ENCODE peak calls at places on chromosomes 3 and 15, in nine cellular contexts. Q is GM20000, J is HT1080, K is A549, A is LoVo, O is epithelial cell of proximal tubule, H is NCI-H460, I is right cardiac atrium, G is amniotic stem cell. C is an unnamed sample.

GRCh38 chr3:141909408-141909807 is 33.0 kb downstream of the ATP1B3 start:
- DNase-seq in G (no peak), O (no peak), I (no peak), J (no peak), Q (no peak), K (no peak), A (no peak), H (no peak), C (no peak)

GRCh38 chr3:177597325-177598109 is 400.2 kb upstream of the TBL1XR1 start:
- DNase-seq in A (no peak), G (no peak), J (peak), K (no peak), I (peak), O (peak), H (no peak), Q (peak), C (peak)

GRCh38 chr15:101723874-101724674 is at the start of gene TARS3:
- DNase-seq in I (peak), Q (peak), A (peak), J (peak), G (peak), H (peak), O (no peak), K (peak), C (no peak)

GRCh38 chr3:184486614-184487013 is 75.0 kb upstream of the EPHB3 start:
- DNase-seq in K (no peak), A (no peak), H (no peak), I (no peak), Q (no peak), J (no peak), G (no peak), O (no peak), C (no peak)

GRCh38 chr15:74318376-74319137 is 48.9 kb downstream of the CYP11A1 start:
- DNase-seq in Q (no peak), J (no peak), G (no peak), H (no peak), O (no peak), I (peak), A (no peak), K (no peak), C (no peak)

GRCh38 chr3:53773586-53774368 is 72.4 kb downstream of the CHDH start:
- DNase-seq in O (no peak), K (no peak), I (no peak), J (peak), Q (peak), G (peak), A (no peak), H (no peak), C (no peak)

GRCh38 chr3:140022061-140022781 is 87.2 kb downstream of the CLSTN2 start:
- DNase-seq in G (no peak), Q (no peak), H (no peak), K (no peak), O (no peak), A (no peak), J (no peak), I (peak), C (no peak)

GRCh38 chr3:41900265-41900664 is 61.6 kb downstream of the ULK4 start:
- DNase-seq in I (no peak), A (no peak), O (peak), H (no peak), J (peak), K (peak), Q (no peak), G (no peak), C (peak)

GRCh38 chr3:43892061-43892460 is 201.3 kb downstream of the ABHD5 start:
- DNase-seq in A (no peak), Q (peak), G (no peak), H (no peak), O (no peak), I (no peak), J (no peak), K (no peak), C (no peak)

GRCh38 chr3:161409858-161410257 is 38.5 kb upstream of the SPTSSB start:
- DNase-seq in O (no peak), Q (no peak), K (no peak), J (peak), H (no peak), I (no peak), A (no peak), G (no peak), C (no peak)

GRCh38 chr3:194367992-194368841 is 1.3 kb downstream of the LRRC15 start:
- DNase-seq in Q (no peak), G (peak), I (no peak), O (no peak), H (no peak), A (no peak), J (no peak), K (no peak), C (no peak)

GRCh38 chr3:68007621-68008226 is 353.3 kb upstream of the SUCLG2 start:
- DNase-seq in J (no peak), K (no peak), A (no peak), Q (no peak), O (no peak), G (no peak), H (no peak), I (peak), C (no peak)

GRCh38 chr3:188446014-188446413 is 292.1 kb downstream of the LPP start:
- DNase-seq in J (no peak), G (no peak), A (no peak), O (no peak), Q (no peak), K (no peak), I (no peak), H (no peak), C (no peak)

GRCh38 chr3:46906471-46907058 is 29.0 kb downstream of the PTH1R start:
- DNase-seq in J (no peak), A (no peak), O (no peak), Q (no peak), K (no peak), H (no peak), G (no peak), I (no peak), C (no peak)

GRCh38 chr15:48891229-48891765 is 13.4 kb downstream of the EID1 start:
- DNase-seq in I (no peak), A (no peak), J (no peak), Q (no peak), K (no peak), H (no peak), G (no peak), O (no peak), C (no peak)

GRCh38 chr3:43373588-43373935 is 87.2 kb downstream of the SNRK start:
- DNase-seq in J (peak), Q (no peak), K (no peak), A (no peak), H (no peak), G (no peak), I (no peak), O (no peak), C (peak)

GRCh38 chr3:172020763-172021162 is 18.6 kb upstream of the FNDC3B start:
- DNase-seq in H (no peak), J (no peak), O (no peak), A (no peak), I (no peak), G (no peak), K (no peak), Q (no peak), C (no peak)

GRCh38 chr3:139113231-139113749 is 68.6 kb upstream of the PRR23C start:
- DNase-seq in I (no peak), J (no peak), Q (no peak), K (no peak), O (no peak), A (no peak), G (no peak), H (no peak), C (no peak)

GRCh38 chr3:35523838-35524237 is 115.5 kb upstream of the ARPP21 start:
- DNase-seq in I (no peak), Q (no peak), A (no peak), O (no peak), G (no peak), J (no peak), K (peak), H (no peak), C (peak)

GRCh38 chr15:70856884-70857546 is 3.1 kb upstream of the LARP6 start:
- DNase-seq in A (peak), J (peak), H (peak), I (peak), G (peak), O (peak), K (peak), Q (no peak), C (peak)

GRCh38 chr3:184168363-184169120 is 6.1 kb upstream of the AP2M1 start:
- DNase-seq in A (no peak), I (no peak), J (no peak), Q (no peak), K (no peak), G (peak), O (no peak), H (no peak), C (no peak)

GRCh38 chr3:30605706-30606300 is 598 bp upstream of the TGFBR2 start:
- DNase-seq in H (no peak), Q (no peak), K (no peak), I (no peak), G (no peak), J (no peak), A (no peak), O (no peak), C (no peak)